ENCODE peak calls at places on chromosomes 13 and 19, in seven cellular contexts. J is IMR-90, B is breast epithelium, A is fibroblast of lung, M is SJSA1, H is body of pancreas, R is heart right ventricle. I is an unnamed sample.

GRCh38 chr19:39515551-39516191 is 732 bp downstream of the SELENOV start:
- DNase-seq in B (no peak), R (no peak), H (no peak), A (no peak), J (no peak), M (no peak), I (no peak)

GRCh38 chr13:46489586-46490023 is 63.4 kb upstream of the LRCH1 start:
- DNase-seq in A (peak; percentile 88), H (no peak), M (no peak), R (no peak), J (peak; percentile 67), B (no peak), I (peak; percentile 64)

GRCh38 chr19:39032164-39032918 is at the start of gene FBXO27:
- DNase-seq in J (no peak), R (peak; percentile 30), H (peak; percentile 11), B (peak; percentile 19), M (no peak), A (peak; percentile 21), I (peak; percentile 22)

GRCh38 chr13:48532473-48533206 is at the start of gene RCBTB2:
- DNase-seq in J (peak; percentile 96), B (peak; percentile 95), R (peak; percentile 100), M (peak; percentile 97), H (peak; percentile 99), A (peak; percentile 94), I (peak; percentile 99)

GRCh38 chr19:5397804-5398692 is 57.2 kb upstream of the ZNRF4 start:
- DNase-seq in B (no peak), A (no peak), M (no peak), R (no peak), J (no peak), H (no peak), I (no peak)

GRCh38 chr19:15456871-15457700 is 7.3 kb downstream of the RASAL3 start:
- DNase-seq in B (peak; percentile 50), M (no peak), R (no peak), H (peak; percentile 48), J (no peak), A (no peak), I (no peak)

GRCh38 chr19:48645652-48646191 is at the start of gene CA11:
- DNase-seq in M (no peak), R (no peak), J (no peak), B (no peak), H (no peak), A (no peak), I (no peak)

GRCh38 chr13:74847966-74848365 is 634.0 kb downstream of the TBC1D4 start:
- DNase-seq in R (no peak), A (no peak), M (no peak), H (no peak), J (no peak), B (no peak), I (no peak)

GRCh38 chr19:18984251-18984650 is 43.2 kb upstream of the HOMER3 start:
- DNase-seq in R (no peak), A (no peak), H (no peak), B (no peak), J (no peak), M (no peak), I (no peak)

GRCh38 chr13:44337581-44337980 is 36.0 kb upstream of the SERP2 start:
- DNase-seq in H (no peak), M (no peak), J (no peak), A (no peak), B (no peak), R (no peak), I (no peak)

GRCh38 chr13:32624441-32624840 is 38.2 kb downstream of the PDS5B start:
- DNase-seq in H (no peak), M (no peak), A (peak; percentile 55), J (peak; percentile 12), B (no peak), R (no peak), I (no peak)

GRCh38 chr19:33000910-33001309 is 28.9 kb downstream of the FAAP24 start:
- DNase-seq in R (no peak), J (no peak), M (no peak), A (no peak), H (no peak), B (no peak), I (no peak)

GRCh38 chr13:79722885-79723445 is 242.0 kb downstream of the NDFIP2 start:
- DNase-seq in B (no peak), H (no peak), M (no peak), R (no peak), A (peak; percentile 44), J (no peak), I (no peak)

GRCh38 chr13:85529216-85529590 is 270.0 kb downstream of the SLITRK6 start:
- DNase-seq in J (peak; percentile 44), M (no peak), R (no peak), B (no peak), A (peak; percentile 51), H (no peak), I (no peak)

DNA sequence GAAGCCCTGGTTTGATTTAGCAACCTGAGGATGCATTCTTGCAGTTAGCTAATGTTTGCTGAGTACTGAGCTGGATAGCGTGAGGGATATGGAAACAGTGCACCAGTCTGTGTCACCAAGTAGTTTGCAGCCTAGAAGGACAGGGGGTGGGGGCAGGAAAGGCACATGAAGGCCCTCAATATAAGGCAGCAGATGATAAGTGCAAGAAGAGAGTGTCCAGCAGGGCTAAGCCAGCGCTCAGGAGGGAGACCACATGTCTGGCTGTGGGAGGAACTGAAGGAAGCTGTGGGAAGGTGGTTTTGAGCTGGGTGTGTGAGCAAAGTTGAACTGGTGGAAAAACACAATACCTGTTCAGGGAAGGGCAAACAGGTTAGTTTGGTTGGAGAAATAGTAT is 1.7 kb downstream of the CXCL17 start:
- DNase-seq in H (no peak), R (no peak), B (no peak), M (no peak), J (no peak), A (no peak), I (no peak)
- H3K36me3 ChIP-seq in H (no peaks in the 10 kb centered on the region), R (no peaks in the 10 kb centered on the region), B (no peaks in the 10 kb centered on the region), M (no peaks in the 10 kb centered on the region), J (no peaks in the 10 kb centered on the region), A (no peaks in the 10 kb centered on the region), I (no peaks in the 10 kb centered on the region)

GRCh38 chr19:50030225-50030624 is 4.4 kb downstream of the ZNF473 start:
- DNase-seq in M (no peak), A (no peak), H (no peak), R (no peak), B (no peak), J (no peak), I (no peak)
- H3K36me3 ChIP-seq in M (peaks cover 52% of the 10 kb centered on the region), A (peaks cover 9% of the 10 kb centered on the region), H (peaks cover 6% of the 10 kb centered on the region), R (peaks cover 13% of the 10 kb centered on the region), B (peaks cover 5% of the 10 kb centered on the region), J (peaks cover 32% of the 10 kb centered on the region), I (peaks cover 58% of the 10 kb centered on the region)

GRCh38 chr19:53357821-53358581 is 7.5 kb upstream of the ZNF525 start:
- DNase-seq in J (no peak), R (peak; percentile 27), H (no peak), A (no peak), B (no peak), M (no peak), I (no peak)

DNA sequence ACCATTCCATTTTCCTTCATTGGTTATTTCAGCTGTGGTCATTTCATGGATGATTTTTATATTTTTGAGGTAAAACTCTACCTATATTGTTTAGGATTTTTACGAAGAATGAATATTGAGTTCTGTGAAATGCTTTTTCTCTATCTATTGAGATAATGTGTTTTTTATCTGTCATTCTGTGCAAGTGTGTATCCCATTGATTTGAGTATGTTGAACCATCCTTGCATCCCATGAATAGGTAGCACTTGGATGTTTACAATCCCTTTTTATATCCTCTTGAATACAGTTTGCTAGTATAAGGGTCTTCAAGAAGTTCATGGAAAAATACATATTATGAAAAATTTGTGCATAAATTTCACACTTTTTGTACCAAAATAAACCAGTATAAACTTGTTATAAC is 9.8 kb upstream of the ZNF525 start:
- DNase-seq in M (no peak), J (no peak), R (no peak), B (no peak), H (no peak), A (no peak), I (no peak)
- H3K36me3 ChIP-seq in M (peaks cover 42% of the 10 kb centered on the region), J (peaks cover 14% of the 10 kb centered on the region), R (peaks cover 30% of the 10 kb centered on the region), B (peaks cover 5% of the 10 kb centered on the region), H (peaks cover 9% of the 10 kb centered on the region), A (peaks cover 3% of the 10 kb centered on the region), I (peaks cover 11% of the 10 kb centered on the region)

DNA sequence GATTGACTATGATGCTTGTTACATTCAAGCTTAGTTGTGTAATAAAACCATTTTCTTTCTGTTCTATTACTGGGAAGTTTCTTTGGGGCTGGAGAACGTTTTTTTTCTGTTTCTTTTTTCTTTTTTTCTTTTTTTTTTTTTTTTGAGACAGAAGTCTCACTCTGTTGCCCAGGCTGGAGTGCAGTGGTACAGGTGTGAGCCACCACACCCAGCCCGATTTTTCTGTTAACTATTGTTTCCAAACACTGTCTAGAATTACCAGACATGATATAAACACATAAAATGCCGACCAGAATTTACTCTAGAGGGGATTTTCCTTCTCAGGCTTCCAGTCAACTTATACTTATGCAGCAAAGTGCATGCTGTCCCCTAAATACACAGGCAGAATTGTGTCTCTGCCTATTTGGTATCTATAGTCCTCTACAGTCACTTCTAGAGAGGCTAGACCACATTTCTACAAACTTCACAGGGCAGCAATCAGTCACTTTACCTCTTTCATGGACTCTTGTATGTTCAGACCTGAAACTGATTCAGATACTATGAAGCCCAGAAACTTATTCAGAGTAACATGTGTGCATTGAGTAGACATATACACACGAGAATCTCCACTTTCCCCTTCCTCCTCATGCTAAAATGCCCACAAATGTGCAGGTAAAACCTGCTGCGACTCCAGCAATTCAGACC is 121.2 kb downstream of the ZNF737 start:
- DNase-seq in J (no peak), M (no peak), R (no peak), H (no peak), A (no peak), B (no peak), I (no peak)
- H3K36me3 ChIP-seq in J (no peaks in the 10 kb centered on the region), M (no peaks in the 10 kb centered on the region), R (no peaks in the 10 kb centered on the region), H (no peaks in the 10 kb centered on the region), A (no peaks in the 10 kb centered on the region), B (no peaks in the 10 kb centered on the region), I (no peaks in the 10 kb centered on the region)

GRCh38 chr19:47176071-47176626 is 45.5 kb downstream of the SAE1 start:
- DNase-seq in H (no peak), R (no peak), J (peak; percentile 97), A (peak; percentile 88), B (no peak), M (no peak), I (no peak)

GRCh38 chr19:47176627-47177090 is 46.0 kb downstream of the SAE1 start:
- DNase-seq in M (peak; percentile 49), A (peak; percentile 96), R (no peak), H (no peak), J (peak; percentile 98), B (no peak), I (no peak)

GRCh38 chr19:47183579-47183978 is 47.4 kb downstream of the BBC3 start:
- DNase-seq in B (no peak), A (no peak), J (no peak), M (no peak), R (no peak), H (no peak), I (no peak)

GRCh38 chr19:47179643-47180310 is 49.1 kb downstream of the SAE1 start:
- DNase-seq in H (no peak), A (no peak), B (no peak), M (no peak), R (no peak), J (no peak), I (no peak)
- H3K36me3 ChIP-seq in H (no peaks in the 10 kb centered on the region), A (peaks cover 2% of the 10 kb centered on the region), B (no peaks in the 10 kb centered on the region), M (peaks cover 78% of the 10 kb centered on the region), R (no peaks in the 10 kb centered on the region), J (peaks cover 17% of the 10 kb centered on the region), I (peaks cover 37% of the 10 kb centered on the region)